ENCODE peak calls at places on chromosomes 7 and 10, in six cellular contexts. Q is amniotic epithelial cell, B is BJ, R is NCI-H1092, E is astrocyte of the hippocampus, I is OCI-M1. O is an unnamed sample.

GRCh38 chr7:105932835-105933477 is 30.1 kb upstream of the CDHR3 start:
- DNase-seq in E (peak), B (peak), R (no peak), I (no peak), Q (peak), O (peak)

GRCh38 chr7:3722396-3722846 is 421.4 kb downstream of the SDK1 start:
- DNase-seq in R (peak), Q (no peak), I (no peak), E (peak), B (no peak), O (no peak)

GRCh38 chr7:137847418-137848050 is 760 bp upstream of the DGKI start:
- DNase-seq in B (no peak), R (no peak), Q (peak), E (peak), I (no peak), O (peak)

GRCh38 chr10:5293691-5294550 is 70.8 kb upstream of the UCN3 start:
- DNase-seq in E (peak), I (peak), R (no peak), B (no peak), Q (peak), O (peak)

GRCh38 chr7:79876769-79877362 is 257.8 kb upstream of the GNAI1 start:
- DNase-seq in I (peak), E (peak), Q (peak), R (no peak), B (peak), O (no peak)

GRCh38 chr10:96264938-96265337 is 6.4 kb downstream of the BLNK start:
- DNase-seq in B (no peak), I (no peak), E (no peak), Q (no peak), R (no peak), O (no peak)

GRCh38 chr10:99906470-99906869 is 103.3 kb downstream of the DNMBP start:
- DNase-seq in B (no peak), E (peak), Q (peak), I (no peak), R (no peak), O (peak)

GRCh38 chr10:96719850-96720421 is 378 bp downstream of the PIK3AP1 start:
- DNase-seq in R (no peak), B (no peak), E (peak), I (peak), Q (no peak), O (no peak)

GRCh38 chr7:151383638-151384351 is 26.0 kb downstream of the WDR86 start:
- DNase-seq in E (no peak), Q (no peak), I (no peak), B (no peak), R (no peak), O (no peak)

GRCh38 chr7:117269895-117270294 is 53.0 kb downstream of the WNT2 start:
- DNase-seq in E (peak), R (no peak), I (no peak), Q (peak), B (peak), O (peak)

GRCh38 chr7:51142741-51143390 is 173.7 kb downstream of the COBL start:
- DNase-seq in B (no peak), Q (no peak), I (no peak), R (no peak), E (no peak), O (no peak)

GRCh38 chr10:103602028-103602851 is 108.7 kb downstream of the NEURL1 start:
- DNase-seq in Q (no peak), E (no peak), B (no peak), R (no peak), I (no peak), O (no peak)

GRCh38 chr10:60208676-60209269 is 180.9 kb downstream of the ANK3 start:
- DNase-seq in R (peak), Q (peak), B (no peak), I (peak), E (peak), O (peak)

GRCh38 chr10:132703305-132704007 is 82.5 kb downstream of the NKX6-2 start:
- DNase-seq in Q (no peak), E (no peak), I (no peak), R (no peak), B (no peak), O (no peak)

GRCh38 chr10:106609466-106609865 is 555.0 kb downstream of the SORCS1 start:
- DNase-seq in I (no peak), R (no peak), Q (no peak), B (no peak), E (no peak), O (no peak)

GRCh38 chr7:8724080-8724718 is 290.8 kb downstream of the NXPH1 start:
- DNase-seq in R (peak), I (peak), B (no peak), E (peak), Q (no peak), O (peak)

O was measured in GM03348.